ENCODE peak calls at places on chromosomes 5 and 9, in four cellular contexts. C, I, D and X are unnamed samples. For H3K27me3, the result is how much of the 10 kb centered on the place peaks cover.

GRCh38 chr5:60701317-60701988 is 1.5 kb upstream of the DEPDC1B start:
- DNase-seq in I (no peak), C (no peak), D (no peak), X (no peak)

GRCh38 chr5:118165619-118166018 is 822.7 kb downstream of the DTWD2 start:
- DNase-seq in I (no peak), D (no peak), C (no peak), X (no peak)

GRCh38 chr9:27518809-27519208 is 5.3 kb upstream of the IFNK start:
- DNase-seq in D (no peak), C (no peak), I (no peak), X (no peak)

GRCh38 chr5:83474986-83475385 is 3.4 kb downstream of the VCAN start:
- DNase-seq in I (no peak), C (no peak), D (no peak), X (no peak)

GRCh38 chr9:31119882-31120481 is 1264.5 kb upstream of the ACO1 start:
- DNase-seq in I (peak), D (no peak), C (peak), X (peak)

GRCh38 chr5:61704289-61704688 is 372.2 kb downstream of the ZSWIM6 start:
- DNase-seq in D (no peak), C (no peak), I (no peak), X (no peak)

GRCh38 chr5:93583799-93584530 is 943 bp downstream of the NR2F1 start:
- DNase-seq in C (no peak), D (no peak), I (no peak), X (no peak)

GRCh38 chr5:126395198-126395597 is 28.0 kb upstream of the GRAMD2B start:
- DNase-seq in C (no peak), D (peak), I (no peak), X (peak)

GRCh38 chr5:39547548-39548154 is 122.9 kb upstream of the DAB2 start:
- DNase-seq in D (no peak), C (no peak), I (no peak), X (peak)

GRCh38 chr5:151520294-151520693 is 70.8 kb downstream of the FAT2 start:
- DNase-seq in I (no peak), D (no peak), C (no peak), X (no peak)

GRCh38 chr9:137096785-137097546 is 10.2 kb downstream of the MAN1B1 start:
- DNase-seq in C (no peak), I (no peak), D (no peak), X (no peak)

GRCh38 chr5:159010611-159011497 is 88.9 kb downstream of the EBF1 start:
- DNase-seq in D (no peak), C (no peak), I (no peak), X (peak)

GRCh38 chr5:95530441-95530840 is 24.3 kb downstream of the SKIC3 start:
- DNase-seq in C (no peak), I (no peak), D (no peak), X (peak)

GRCh38 chr5:180334751-180335613 is 18.2 kb downstream of the GFPT2 start:
- DNase-seq in I (no peak), D (no peak), C (no peak), X (no peak)

GRCh38 chr9:91163773-91164471 is 197.8 kb downstream of the AUH start:
- DNase-seq in I (no peak), D (no peak), C (no peak), X (no peak)

GRCh38 chr5:125117556-125117955 is 371.1 kb upstream of the ZNF608 start:
- DNase-seq in I (no peak), C (no peak), D (no peak), X (no peak)

GRCh38 chr9:136237486-136238341 is 7.9 kb downstream of the QSOX2 start:
- DNase-seq in C (no peak), I (no peak), D (no peak), X (no peak)

GRCh38 chr5:137236266-137236665 is 262.9 kb downstream of the SPOCK1 start:
- DNase-seq in D (no peak), I (no peak), C (no peak), X (no peak)

GRCh38 chr5:79621056-79621455 is 8.8 kb downstream of the TENT2 start:
- DNase-seq in I (no peak), D (no peak), C (no peak), X (peak)

GRCh38 chr9:12904261-12905000 is 129.6 kb downstream of the LURAP1L start:
- DNase-seq in D (no peak), C (no peak), I (no peak), X (no peak)

DNA sequence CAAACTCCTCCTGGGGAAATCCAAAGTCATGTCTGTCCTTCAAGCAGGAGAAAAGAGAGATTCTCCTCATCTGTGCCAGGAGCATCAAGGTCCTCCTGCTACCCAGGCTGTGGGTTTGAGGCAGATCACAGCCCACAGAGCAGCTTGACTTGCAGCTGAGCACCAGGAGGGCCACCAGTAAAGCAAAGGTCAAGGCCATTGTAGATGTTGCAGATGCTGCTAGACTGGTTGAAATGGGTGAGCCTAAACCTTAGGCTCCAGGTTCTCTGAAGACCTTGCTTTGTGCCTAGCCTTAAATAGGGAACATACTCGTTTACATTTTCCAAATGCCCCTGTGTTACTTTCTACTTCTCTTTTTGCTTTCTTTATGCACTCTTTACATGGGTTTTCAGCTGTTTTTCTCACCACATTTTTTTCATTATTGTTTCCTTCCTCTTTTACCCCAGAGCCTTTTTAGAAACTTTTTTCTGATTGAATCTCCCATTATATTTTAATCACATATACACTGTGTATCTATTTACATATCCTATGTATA is at the start of gene IFNA2:
- DNase-seq in C (no peak), D (no peak), I (no peak), X (no peak)
- H3K27me3 ChIP-seq in C (under half), D (under half), I (under half), X (under half)

DNA sequence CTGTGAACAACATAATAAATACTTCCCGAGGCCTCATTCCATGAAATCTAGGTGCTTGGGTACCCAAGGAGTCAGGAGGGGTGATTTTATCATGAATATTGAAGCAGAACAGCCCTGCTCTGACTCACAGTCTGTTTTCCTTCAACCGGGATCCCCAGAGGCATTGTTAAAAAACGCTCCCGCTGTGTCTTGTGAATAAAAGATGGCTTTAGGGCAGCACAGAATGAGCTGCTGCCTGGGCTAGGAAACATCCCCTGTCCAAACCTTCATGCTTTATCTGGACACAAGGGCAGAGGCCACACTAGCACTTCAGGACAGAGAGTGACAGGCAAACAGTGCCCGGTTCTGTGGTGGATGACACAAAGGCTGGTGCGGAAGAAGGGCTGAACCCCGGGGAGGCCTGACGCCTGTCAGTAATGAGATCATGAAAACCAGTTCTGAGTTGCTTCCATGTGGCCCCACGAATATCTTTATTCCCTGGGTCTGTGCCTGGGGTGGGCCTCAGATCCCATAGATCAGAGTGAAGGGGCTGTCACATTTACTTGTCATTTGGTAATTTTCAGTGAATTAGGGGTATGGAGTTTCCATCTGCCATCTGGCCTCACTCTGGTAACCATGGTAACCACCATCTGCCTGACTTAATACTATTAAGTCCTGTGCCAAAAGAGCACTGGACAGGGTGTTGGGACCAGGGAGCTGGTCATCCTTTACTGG is 2.6 kb downstream of the IGFBPL1 start:
- DNase-seq in C (no peak), D (no peak), I (peak), X (no peak)
- H3K27me3 ChIP-seq in C (under half), D (under half), I (under half), X (under half)

GRCh38 chr9:124766326-124766725 is 4.8 kb downstream of the NR6A1 start:
- DNase-seq in D (no peak), C (no peak), I (no peak), X (no peak)
- H3K27me3 ChIP-seq in D (under half), C (under half), I (under half), X (under half)

GRCh38 chr9:1051286-1052118 is 1.3 kb downstream of the DMRT2 start:
- DNase-seq in I (peak), D (no peak), C (peak), X (no peak)
- H3K27me3 ChIP-seq in I (half or more), D (under half), C (half or more), X (half or more)

GRCh38 chr5:135688385-135688784 is 109.6 kb upstream of the CXCL14 start:
- DNase-seq in I (no peak), D (no peak), C (no peak), X (no peak)
- H3K27me3 ChIP-seq in I (under half), D (under half), C (under half), X (under half)

GRCh38 chr5:123075521-123076163 is 13.4 kb upstream of the PRDM6 start:
- DNase-seq in C (no peak), D (no peak), I (no peak), X (no peak)
- H3K27me3 ChIP-seq in C (under half), D (under half), I (under half), X (under half)